ENCODE peak calls at places on chromosome 17, in four cellular contexts. C, W, V and T are unnamed samples. For H3K4me1, the result is how much of the 10 kb centered on the place peaks cover.

GRCh38 chr17:47810200-47810821 is 11.3 kb downstream of the OSBPL7 start:
- DNase-seq in V (no peak), W (peak), C (peak), T (no peak)

GRCh38 chr17:64077409-64077808 is 52.5 kb downstream of the ERN1 start:
- DNase-seq in C (no peak), V (no peak), W (no peak), T (no peak)

GRCh38 chr17:78407387-78407990 is 29.0 kb downstream of the PGS1 start:
- DNase-seq in V (no peak), C (no peak), W (no peak), T (no peak)

GRCh38 chr17:3025421-3026124 is 37.8 kb downstream of the OR1D5 start:
- DNase-seq in C (no peak), W (no peak), V (no peak), T (peak)

GRCh38 chr17:3666516-3666915 is 1.9 kb downstream of the TAX1BP3 start:
- DNase-seq in C (no peak), V (no peak), W (no peak), T (no peak)

GRCh38 chr17:2695961-2696760 is 15.4 kb downstream of the CLUH start:
- DNase-seq in W (no peak), C (no peak), V (no peak), T (no peak)

GRCh38 chr17:71631483-71631882 is 489.3 kb upstream of the SOX9 start:
- DNase-seq in C (no peak), V (no peak), W (peak), T (no peak)

GRCh38 chr17:77327181-77327565 is 186.4 kb downstream of the SEC14L1 start:
- DNase-seq in C (no peak), V (no peak), W (no peak), T (peak)

GRCh38 chr17:21246698-21247097 is 6.5 kb downstream of the NATD1 start:
- DNase-seq in V (no peak), C (no peak), W (no peak), T (no peak)

GRCh38 chr17:36778458-36778857 is 158.8 kb upstream of the LHX1 start:
- DNase-seq in V (no peak), C (no peak), W (no peak), T (no peak)

GRCh38 chr17:42286411-42287295 is 1.6 kb upstream of the STAT5A start:
- DNase-seq in V (no peak), C (no peak), W (no peak), T (peak)
- H3K27ac ChIP-seq in V (peak), C (no peak), W (no peak), T (peak)

GRCh38 chr17:35519442-35519841 is 18.0 kb downstream of the SLFN12L start:
- DNase-seq in W (no peak), C (no peak), V (no peak), T (no peak)
- H3K4me1 ChIP-seq in W (under half), C (under half), V (under half), T (under half)

GRCh38 chr17:75393523-75394331 is 11.8 kb downstream of the GRB2 start:
- DNase-seq in V (peak), C (peak), W (peak), T (peak)
- TF ChIP-seq POLR2A in V (peak), C (peak), W (peak), T (no peak)

GRCh38 chr17:57145347-57145746 is 60.3 kb downstream of the AKAP1 start:
- DNase-seq in W (no peak), C (no peak), V (no peak), T (no peak)
- H3K27ac ChIP-seq in W (no peak), C (no peak), V (no peak), T (no peak)

GRCh38 chr17:1558401-1558800 is 4.2 kb downstream of the PITPNA start:
- DNase-seq in V (no peak), C (no peak), W (no peak), T (no peak)

GRCh38 chr17:1559743-1560581 is 2.6 kb downstream of the PITPNA start:
- DNase-seq in C (no peak), W (no peak), V (no peak), T (no peak)

GRCh38 chr17:1555618-1556471 is 6.7 kb downstream of the PITPNA start:
- DNase-seq in W (no peak), V (no peak), C (no peak), T (no peak)

GRCh38 chr17:1559047-1559742 is 3.4 kb downstream of the PITPNA start:
- DNase-seq in W (no peak), V (no peak), C (no peak), T (no peak)

GRCh38 chr17:1557355-1558095 is 5.1 kb downstream of the PITPNA start:
- DNase-seq in W (no peak), V (no peak), C (no peak), T (no peak)
- H3K4me1 ChIP-seq in W (under half), V (half or more), C (under half), T (under half)

GRCh38 chr17:42517516-42517915 is 18.5 kb upstream of the NAGLU start:
- DNase-seq in V (no peak), W (peak), C (peak), T (peak)
- TF ChIP-seq POLR2A in V (no peak), W (no peak), C (no peak), T (no peak)

GRCh38 chr17:17935321-17936271 is 36.6 kb downstream of the TOM1L2 start:
- DNase-seq in C (peak), W (no peak), V (no peak), T (no peak)

GRCh38 chr17:17933775-17934174 is 38.4 kb downstream of the TOM1L2 start:
- DNase-seq in V (no peak), C (no peak), W (no peak), T (no peak)

GRCh38 chr17:17934214-17934613 is 38.0 kb downstream of the TOM1L2 start:
- DNase-seq in W (no peak), V (no peak), C (no peak), T (no peak)

GRCh38 chr17:17937450-17937849 is 34.8 kb downstream of the TOM1L2 start:
- DNase-seq in C (no peak), W (no peak), V (no peak), T (no peak)

GRCh38 chr17:17934796-17935195 is 37.4 kb downstream of the TOM1L2 start:
- DNase-seq in W (no peak), C (no peak), V (no peak), T (no peak)
- H3K27ac ChIP-seq in W (no peak), C (no peak), V (no peak), T (no peak)